ENCODE peak calls at places on chromosomes 2 and 18, in six cellular contexts. H is NT2/D1, C is right lobe of liver, T is H1, K is body of pancreas, R is GM23338. Z is an unnamed sample. For H3K4me1, the result is how much of the 10 kb centered on the place peaks cover.

GRCh38 chr18:62682396-62682795 is 32.9 kb upstream of the PHLPP1 start:
- DNase-seq in H (no peak), C (no peak), T (no peak), K (no peak), R (peak), Z (no peak)

GRCh38 chr18:12032786-12033642 is 51.7 kb downstream of the IMPA2 start:
- DNase-seq in H (no peak), C (no peak), T (no peak), K (no peak), R (no peak), Z (peak)

GRCh38 chr2:100773538-100773937 is 46.4 kb upstream of the NPAS2 start:
- DNase-seq in H (no peak), C (no peak), T (no peak), K (no peak), R (no peak), Z (peak)

GRCh38 chr2:206390181-206390580 is 53.2 kb upstream of the ADAM23 start:
- DNase-seq in H (no peak), C (no peak), T (no peak), K (no peak), R (no peak), Z (no peak)

GRCh38 chr2:241619602-241620418 is 17.1 kb downstream of the THAP4 start:
- DNase-seq in H (no peak), C (no peak), T (no peak), K (no peak), R (no peak), Z (no peak)

GRCh38 chr18:66749475-66750035 is 145.7 kb upstream of the CDH19 start:
- DNase-seq in H (no peak), C (no peak), T (no peak), K (no peak), R (no peak), Z (no peak)

GRCh38 chr18:1954583-1955312 is 616.6 kb downstream of the METTL4 start:
- DNase-seq in H (no peak), C (no peak), T (no peak), K (no peak), R (no peak), Z (no peak)

GRCh38 chr18:1593091-1593490 is 688.4 kb downstream of the ADCYAP1 start:
- DNase-seq in H (no peak), C (no peak), T (no peak), K (no peak), R (no peak), Z (no peak)

GRCh38 chr2:134405641-134406081 is 151.8 kb downstream of the MGAT5 start:
- DNase-seq in H (no peak), C (no peak), T (no peak), K (no peak), R (no peak), Z (no peak)

GRCh38 chr18:80126797-80127196 is 17.7 kb downstream of the ADNP2 start:
- DNase-seq in H (no peak), C (no peak), T (no peak), K (no peak), R (no peak), Z (no peak)

GRCh38 chr2:170493698-170494097 is 221.4 kb upstream of the SP5 start:
- DNase-seq in H (no peak), C (no peak), T (no peak), K (no peak), R (no peak), Z (no peak)

GRCh38 chr2:180291552-180292421 is 284.7 kb upstream of the CWC22 start:
- DNase-seq in H (no peak), C (no peak), T (no peak), K (no peak), R (no peak), Z (peak)

GRCh38 chr2:26892133-26892532 is 44.2 kb downstream of the DPYSL5 start:
- DNase-seq in H (no peak), C (no peak), T (no peak), K (no peak), R (no peak), Z (no peak)

GRCh38 chr2:215960825-215961224 is 52.5 kb downstream of the MREG start:
- DNase-seq in H (no peak), C (no peak), T (no peak), K (no peak), R (no peak), Z (no peak)

GRCh38 chr2:50649626-50650397 is 382.1 kb downstream of the NRXN1 start:
- DNase-seq in H (no peak), C (no peak), T (no peak), K (no peak), R (no peak), Z (no peak)

GRCh38 chr2:149164296-149164695 is 125.8 kb downstream of the LYPD6B start:
- DNase-seq in H (no peak), C (no peak), T (no peak), K (no peak), R (no peak), Z (no peak)

GRCh38 chr2:207375207-207375875 is 154.4 kb upstream of the CREB1 start:
- DNase-seq in H (no peak), C (no peak), T (no peak), K (no peak), R (no peak), Z (no peak)

GRCh38 chr18:75538727-75539126 is 111.2 kb upstream of the SMIM21 start:
- DNase-seq in H (no peak), C (no peak), T (no peak), K (no peak), R (no peak), Z (peak)

GRCh38 chr2:178363252-178363651 is 87.7 kb downstream of the PRKRA start:
- DNase-seq in H (no peak), C (peak), T (no peak), K (peak), R (no peak), Z (no peak)

GRCh38 chr2:117631141-117631540 is 183.3 kb upstream of the DDX18 start:
- DNase-seq in H (no peak), C (no peak), T (no peak), K (no peak), R (no peak), Z (no peak)

GRCh38 chr2:8761529-8762164 is 75.8 kb downstream of the KIDINS220 start:
- DNase-seq in H (peak), C (no peak), T (no peak), K (no peak), R (peak), Z (peak)

GRCh38 chr2:9184319-9184807 is 22.2 kb upstream of the ASAP2 start:
- DNase-seq in H (no peak), C (no peak), T (no peak), K (no peak), R (no peak), Z (no peak)

GRCh38 chr18:36459786-36460185 is 162.3 kb downstream of the FHOD3 start:
- DNase-seq in H (no peak), C (no peak), T (no peak), K (no peak), R (no peak), Z (no peak)

GRCh38 chr2:158756331-158756730 is 38.8 kb upstream of the DAPL1 start:
- DNase-seq in H (no peak), C (no peak), T (no peak), K (no peak), R (no peak), Z (peak)

GRCh38 chr2:184859187-184859586 is 260.9 kb downstream of the ZNF804A start:
- DNase-seq in H (no peak), C (no peak), T (no peak), K (no peak), R (no peak), Z (no peak)

GRCh38 chr2:23541453-23542334 is 156.7 kb downstream of the KLHL29 start:
- DNase-seq in H (no peak), C (no peak), T (no peak), K (no peak), R (no peak), Z (peak)

GRCh38 chr18:56563568-56563967 is 74.8 kb downstream of the TXNL1 start:
- DNase-seq in H (no peak), C (no peak), T (peak), K (no peak), R (peak), Z (no peak)

GRCh38 chr18:9043581-9043980 is 58.9 kb upstream of the NDUFV2 start:
- DNase-seq in H (no peak), C (no peak), T (no peak), K (no peak), R (no peak), Z (no peak)

GRCh38 chr2:235206399-235206798 is 254.6 kb downstream of the SH3BP4 start:
- DNase-seq in H (no peak), C (no peak), T (no peak), K (no peak), R (no peak), Z (no peak)

GRCh38 chr2:159108178-159108893 is 139.9 kb downstream of the TANC1 start:
- DNase-seq in H (no peak), C (no peak), T (no peak), K (no peak), R (no peak), Z (no peak)

GRCh38 chr2:37283207-37283606 is 41.4 kb downstream of the PRKD3 start:
- DNase-seq in H (no peak), C (no peak), T (no peak), K (no peak), R (no peak), Z (peak)

GRCh38 chr2:232888839-232889529 is 18.9 kb downstream of the SNORC start:
- DNase-seq in H (no peak), C (peak), T (no peak), K (no peak), R (no peak), Z (no peak)

GRCh38 chr18:63344263-63344662 is 22.7 kb downstream of the KDSR start:
- DNase-seq in H (no peak), C (no peak), T (no peak), K (no peak), R (no peak), Z (no peak)

GRCh38 chr2:212157011-212157410 is 381.6 kb downstream of the ERBB4 start:
- DNase-seq in H (no peak), C (no peak), T (no peak), K (no peak), R (no peak), Z (peak)

GRCh38 chr2:109692013-109692738 is 78.0 kb downstream of the SOWAHC start:
- DNase-seq in H (no peak), C (no peak), T (no peak), K (no peak), R (no peak), Z (no peak)
- H3K4me1 ChIP-seq in H (under half), C (under half), T (under half), K (under half), R (under half), Z (under half)

DNA sequence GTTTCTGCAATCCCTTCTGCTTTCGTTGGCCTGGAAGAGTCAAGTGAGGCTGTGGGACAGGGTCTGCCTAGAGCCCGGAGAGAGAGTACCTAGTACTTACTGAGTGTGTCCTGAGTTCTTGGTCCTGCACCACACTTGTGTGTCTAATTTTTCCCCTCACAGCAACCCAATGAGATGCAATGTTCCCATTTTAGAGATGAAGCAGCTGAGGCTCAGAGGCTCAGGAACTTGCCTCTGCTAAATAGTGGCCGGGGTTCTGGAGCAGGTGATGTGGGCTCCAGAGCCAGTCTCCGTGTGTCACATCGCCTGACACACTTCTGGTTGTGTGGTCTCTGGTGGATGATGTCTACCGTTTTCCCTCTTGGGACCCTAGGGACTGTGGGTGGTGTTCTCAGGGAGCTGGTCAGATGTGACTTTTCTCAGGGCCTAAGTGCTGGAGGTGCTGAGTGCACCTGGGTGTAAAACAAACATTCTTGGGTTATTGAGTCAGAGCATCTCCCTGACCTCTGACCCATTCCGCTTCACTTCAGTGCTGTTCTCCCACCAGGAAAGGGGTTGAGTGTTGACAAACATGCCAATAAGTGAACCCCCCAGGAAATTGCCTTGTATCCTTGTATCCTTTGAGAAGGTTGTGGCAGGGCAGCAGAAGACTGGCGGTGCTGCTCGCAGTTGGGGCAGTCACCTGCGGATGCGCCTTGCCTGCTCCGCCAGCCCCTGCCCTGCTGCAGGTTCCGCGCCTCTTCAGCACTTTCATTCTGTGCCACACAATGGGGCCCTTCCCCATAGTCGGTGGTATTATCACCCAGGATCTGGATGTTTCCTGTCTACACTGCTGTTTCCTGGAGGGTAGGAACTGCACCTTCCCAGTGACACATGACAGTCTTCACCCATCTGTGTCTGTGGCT is 32.1 kb downstream of the HK2 start:
- DNase-seq in H (no peak), C (no peak), T (no peak), K (no peak), R (no peak), Z (no peak)
- H3K4me1 ChIP-seq in H (under half), C (under half), T (under half), K (under half), R (under half), Z (under half)

GRCh38 chr2:160474891-160475795 is 18.5 kb downstream of the RBMS1 start:
- DNase-seq in H (no peak), C (no peak), T (no peak), K (no peak), R (peak), Z (no peak)

GRCh38 chr2:160473508-160474318 is 19.9 kb downstream of the RBMS1 start:
- DNase-seq in H (no peak), C (no peak), T (no peak), K (no peak), R (no peak), Z (no peak)

GRCh38 chr2:160471950-160472349 is 21.7 kb downstream of the RBMS1 start:
- DNase-seq in H (no peak), C (no peak), T (no peak), K (no peak), R (no peak), Z (no peak)

GRCh38 chr2:160474319-160474645 is 19.3 kb downstream of the RBMS1 start:
- DNase-seq in H (no peak), C (no peak), T (no peak), K (no peak), R (no peak), Z (no peak)

DNA sequence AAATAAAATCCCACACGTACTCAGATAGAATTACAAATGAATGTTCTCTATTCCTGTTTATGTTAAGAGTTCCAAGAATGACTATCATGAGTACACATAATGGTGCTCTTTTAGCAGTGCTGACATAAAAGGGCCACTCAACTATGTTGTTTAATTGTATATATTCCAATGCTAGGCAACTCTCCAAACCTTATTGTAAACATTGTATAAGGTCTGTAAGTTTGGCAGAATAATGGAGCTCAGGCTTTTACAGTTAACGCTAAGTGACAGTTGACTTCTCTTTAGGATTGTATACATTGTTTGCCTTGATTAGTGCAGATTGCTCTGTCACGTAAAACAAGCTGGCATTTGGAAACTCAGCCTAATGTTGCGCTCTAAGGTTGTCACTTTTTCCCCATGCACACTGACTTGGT is 20.8 kb downstream of the RBMS1 start:
- DNase-seq in H (no peak), C (no peak), T (no peak), K (no peak), R (no peak), Z (peak)
- H3K4me1 ChIP-seq in H (under half), C (under half), T (under half), K (under half), R (under half), Z (half or more)

GRCh38 chr2:84996909-84997308 is 25.9 kb downstream of the KCMF1 start:
- DNase-seq in H (no peak), C (no peak), T (no peak), K (no peak), R (no peak), Z (no peak)
- H3K4me1 ChIP-seq in H (under half), C (under half), T (under half), K (half or more), R (under half), Z (under half)

GRCh38 chr2:96865654-96866053 is 4.2 kb downstream of the SEMA4C start:
- DNase-seq in H (no peak), C (no peak), T (no peak), K (no peak), R (no peak), Z (no peak)
- H3K4me1 ChIP-seq in H (under half), C (under half), T (under half), K (under half), R (under half), Z (under half)

DNA sequence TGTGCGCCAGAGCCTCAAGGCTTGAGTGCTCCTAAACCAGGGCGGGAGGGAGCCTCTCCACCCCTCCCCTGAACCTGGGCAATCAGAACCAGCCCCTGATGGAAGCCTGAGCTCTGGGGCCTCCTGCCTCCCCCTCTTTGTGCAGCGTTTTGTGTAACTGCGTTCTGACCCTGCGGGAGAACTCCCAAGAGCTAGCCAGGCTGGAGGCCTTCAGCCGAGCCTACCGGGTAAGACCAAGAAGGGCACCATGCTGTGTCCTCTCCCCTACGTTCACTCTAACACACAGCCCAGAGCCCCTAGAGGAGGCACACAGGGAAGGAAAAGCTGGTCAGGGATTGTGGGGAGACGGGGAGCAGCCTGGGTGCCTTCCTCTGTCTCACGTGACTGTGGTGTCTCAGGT is 108.0 kb downstream of the PLB1 start:
- DNase-seq in H (no peak), C (no peak), T (no peak), K (no peak), R (no peak), Z (no peak)
- H3K4me1 ChIP-seq in H (under half), C (under half), T (under half), K (under half), R (under half), Z (under half)

GRCh38 chr2:97720746-97721145 is 7.4 kb downstream of the ZAP70 start:
- DNase-seq in H (peak), C (no peak), T (no peak), K (no peak), R (no peak), Z (no peak)
- H3K4me1 ChIP-seq in H (under half), C (under half), T (under half), K (under half), R (under half), Z (under half)